ENCODE peak calls at places on chromosomes 13 and 19, in ten cellular contexts. X is T-helper 2 cell; B is WTC11; E is stimulated activated CD4-positive, alpha-beta T cell treated with anti-CD3 and anti-CD28 coated beads, Interleukin-1b, Interleukin-23, amount 100 ng/mL, for 1 hour; I is transverse colon; F is NCI-H1417; N is cerebellar cortex; R is GM03348; A is keratinocyte; J is ELR. S is an unnamed sample.

GRCh38 chr19:18007939-18008673 is at the start of gene ARRDC2:
- DNase-seq in X (peak; percentile 75), B (peak; percentile 92), E (peak; percentile 79), I (peak; percentile 91), F (peak; percentile 54), N (peak; percentile 85), R (peak; percentile 99), A (no peak), J (peak; percentile 92), S (no peak)

GRCh38 chr19:50414850-50415660 is 3.7 kb upstream of the SPIB start:
- DNase-seq in X (peak; percentile 34), B (peak; percentile 95), E (peak; percentile 23), I (peak; percentile 83), F (peak; percentile 40), N (peak; percentile 71), R (peak; percentile 88), A (no peak), J (peak; percentile 42), S (peak; percentile 78)

GRCh38 chr19:3392480-3392879 is 26.1 kb downstream of the NFIC start:
- DNase-seq in X (no peak), B (no peak), E (no peak), I (no peak), F (no peak), N (no peak), R (no peak), A (no peak), J (no peak), S (no peak)

GRCh38 chr13:90640976-90641375 is 706.5 kb upstream of the MIR17HG start:
- DNase-seq in X (no peak), B (no peak), E (no peak), I (no peak), F (no peak), N (no peak), R (peak; percentile 48), A (no peak), J (peak; percentile 63), S (no peak)

GRCh38 chr13:111280226-111280625 is 40.2 kb upstream of the TEX29 start:
- DNase-seq in X (no peak), B (no peak), E (no peak), I (no peak), F (no peak), N (no peak), R (no peak), A (no peak), J (no peak), S (no peak)

GRCh38 chr19:33302175-33302973 is at the start of gene CEBPA:
- DNase-seq in X (peak; percentile 66), B (peak; percentile 80), E (peak; percentile 12), I (peak; percentile 88), F (peak; percentile 53), N (peak; percentile 68), R (peak; percentile 93), A (no peak), J (peak; percentile 79), S (peak; percentile 94)

GRCh38 chr13:62631614-62632013 is 1216.0 kb upstream of the PCDH20 start:
- DNase-seq in X (no peak), B (no peak), E (no peak), I (no peak), F (no peak), N (no peak), R (no peak), A (no peak), J (no peak), S (no peak)

GRCh38 chr13:74825170-74825948 is 656.6 kb downstream of the TBC1D4 start:
- DNase-seq in X (no peak), B (no peak), E (no peak), I (no peak), F (no peak), N (no peak), R (peak; percentile 48), A (no peak), J (peak; percentile 87), S (no peak)

GRCh38 chr13:85586422-85586831 is 212.8 kb downstream of the SLITRK6 start:
- DNase-seq in X (no peak), B (no peak), E (no peak), I (no peak), F (no peak), N (no peak), R (no peak), A (peak; percentile 90), J (peak; percentile 90), S (no peak)

GRCh38 chr19:31408460-31409124 is 59.4 kb upstream of the TSHZ3 start:
- DNase-seq in X (no peak), B (no peak), E (no peak), I (no peak), F (no peak), N (no peak), R (peak; percentile 86), A (peak; percentile 45), J (peak; percentile 92), S (peak; percentile 71)

GRCh38 chr13:42894765-42895181 is 97.3 kb downstream of the EPSTI1 start:
- DNase-seq in X (no peak), B (no peak), E (no peak), I (no peak), F (no peak), N (no peak), R (peak; percentile 15), A (no peak), J (no peak), S (no peak)

GRCh38 chr19:52138614-52139290 is 986 bp downstream of the ZNF616 start:
- DNase-seq in X (no peak), B (peak; percentile 62), E (no peak), I (peak; percentile 25), F (peak; percentile 45), N (peak; percentile 54), R (peak; percentile 21), A (no peak), J (peak; percentile 52), S (peak; percentile 51)

GRCh38 chr19:1491849-1492170 is 829 bp downstream of the REEP6 start:
- DNase-seq in X (no peak), B (no peak), E (no peak), I (no peak), F (no peak), N (no peak), R (no peak), A (no peak), J (no peak), S (no peak)

GRCh38 chr19:3340340-3340739 is 26.0 kb upstream of the NFIC start:
- DNase-seq in X (no peak), B (no peak), E (no peak), I (no peak), F (no peak), N (no peak), R (no peak), A (no peak), J (no peak), S (no peak)

GRCh38 chr13:35712907-35713685 is 236.6 kb upstream of the MAB21L1 start:
- DNase-seq in X (no peak), B (no peak), E (no peak), I (no peak), F (no peak), N (no peak), R (peak; percentile 60), A (no peak), J (peak; percentile 58), S (no peak)

GRCh38 chr13:77190349-77190748 is 136.5 kb downstream of the MYCBP2 start:
- DNase-seq in X (no peak), B (no peak), E (no peak), I (no peak), F (no peak), N (no peak), R (no peak), A (no peak), J (no peak), S (no peak)

GRCh38 chr13:101331731-101332130 is 84.6 kb downstream of the NALCN start:
- DNase-seq in X (no peak), B (no peak), E (no peak), I (no peak), F (no peak), N (no peak), R (no peak), A (no peak), J (no peak), S (no peak)

GRCh38 chr13:94063096-94063495 is 416.4 kb downstream of the DCT start:
- DNase-seq in X (no peak), B (no peak), E (no peak), I (no peak), F (no peak), N (no peak), R (peak; percentile 44), A (no peak), J (peak; percentile 8), S (no peak)

GRCh38 chr13:42740753-42741152 is 40.6 kb upstream of the FAM216B start:
- DNase-seq in X (no peak), B (no peak), E (no peak), I (peak; percentile 44), F (peak; percentile 12), N (no peak), R (no peak), A (no peak), J (peak; percentile 13), S (peak; percentile 71)

GRCh38 chr13:62119739-62120700 is 704.4 kb upstream of the PCDH20 start:
- DNase-seq in X (no peak), B (no peak), E (no peak), I (no peak), F (no peak), N (peak; percentile 8), R (peak; percentile 34), A (no peak), J (peak; percentile 56), S (no peak)

GRCh38 chr13:112113851-112114250 is 46.9 kb downstream of the SOX1 start:
- DNase-seq in X (no peak), B (no peak), E (no peak), I (no peak), F (peak; percentile 49), N (no peak), R (no peak), A (no peak), J (no peak), S (no peak)

GRCh38 chr19:6020166-6020967 is 42.4 kb upstream of the RANBP3 start:
- DNase-seq in X (no peak), B (no peak), E (no peak), I (no peak), F (no peak), N (no peak), R (no peak), A (no peak), J (no peak), S (peak; percentile 70)